ENCODE peak calls at places on chromosomes 7 and 10, in nine cellular contexts. One of them, this sample, is unnamed.

GRCh38 chr7:38409524-38409923 is 136.1 kb upstream of the TARP start:
- DNase-seq in T-helper 22 cell: no peak
- DNase-seq in fibroblast of mammary gland: no peak
- DNase-seq in NCI-H345: no peak
- DNase-seq in HTR-8/SVneo: no peak
- DNase-seq in T-helper 9 cell: no peak
- DNase-seq in mucosa of descending colon: no peak
- DNase-seq in left ventricle myocardium superior: no peak
- DNase-seq in GM12892: no peak
- DNase-seq in this sample: no peak

GRCh38 chr7:128398016-128398840 is 11.6 kb downstream of the IMPDH1 start:
- DNase-seq in T-helper 22 cell: no peak
- DNase-seq in fibroblast of mammary gland: peak; percentile 42
- DNase-seq in NCI-H345: peak; percentile 36
- DNase-seq in HTR-8/SVneo: peak; percentile 58
- DNase-seq in T-helper 9 cell: peak; percentile 39
- DNase-seq in mucosa of descending colon: no peak
- DNase-seq in left ventricle myocardium superior: peak; percentile 64
- DNase-seq in GM12892: no peak
- DNase-seq in this sample: no peak

GRCh38 chr10:89458289-89458688 is 43.9 kb downstream of the IFIT5 start:
- DNase-seq in T-helper 22 cell: no peak
- DNase-seq in fibroblast of mammary gland: peak; percentile 61
- DNase-seq in NCI-H345: no peak
- DNase-seq in HTR-8/SVneo: peak; percentile 31
- DNase-seq in T-helper 9 cell: no peak
- DNase-seq in mucosa of descending colon: no peak
- DNase-seq in left ventricle myocardium superior: no peak
- DNase-seq in GM12892: no peak
- DNase-seq in this sample: no peak

GRCh38 chr10:79491171-79491835 is 21.0 kb upstream of the EIF5AL1 start:
- DNase-seq in T-helper 22 cell: no peak
- DNase-seq in fibroblast of mammary gland: no peak
- DNase-seq in NCI-H345: no peak
- DNase-seq in HTR-8/SVneo: no peak
- DNase-seq in T-helper 9 cell: no peak
- DNase-seq in mucosa of descending colon: no peak
- DNase-seq in left ventricle myocardium superior: no peak
- DNase-seq in GM12892: no peak
- DNase-seq in this sample: no peak

GRCh38 chr7:95547949-95548348 is 48.4 kb downstream of the PDK4 start:
- DNase-seq in T-helper 22 cell: no peak
- DNase-seq in fibroblast of mammary gland: no peak
- DNase-seq in NCI-H345: no peak
- DNase-seq in HTR-8/SVneo: no peak
- DNase-seq in T-helper 9 cell: no peak
- DNase-seq in mucosa of descending colon: no peak
- DNase-seq in left ventricle myocardium superior: no peak
- DNase-seq in GM12892: no peak
- DNase-seq in this sample: no peak

GRCh38 chr10:123287594-123288247 is 133.5 kb downstream of the BUB3 start:
- DNase-seq in T-helper 22 cell: no peak
- DNase-seq in fibroblast of mammary gland: peak; percentile 77
- DNase-seq in NCI-H345: no peak
- DNase-seq in HTR-8/SVneo: no peak
- DNase-seq in T-helper 9 cell: no peak
- DNase-seq in mucosa of descending colon: no peak
- DNase-seq in left ventricle myocardium superior: no peak
- DNase-seq in GM12892: no peak
- DNase-seq in this sample: peak; percentile 92

GRCh38 chr7:95180-95862 is 97.0 kb upstream of the FAM20C start:
- DNase-seq in T-helper 22 cell: no peak
- DNase-seq in fibroblast of mammary gland: peak; percentile 88
- DNase-seq in NCI-H345: no peak
- DNase-seq in HTR-8/SVneo: no peak
- DNase-seq in T-helper 9 cell: no peak
- DNase-seq in mucosa of descending colon: no peak
- DNase-seq in left ventricle myocardium superior: no peak
- DNase-seq in GM12892: no peak
- DNase-seq in this sample: no peak

GRCh38 chr7:108152198-108152597 is 22.0 kb upstream of the LAMB4 start:
- DNase-seq in T-helper 22 cell: no peak
- DNase-seq in fibroblast of mammary gland: no peak
- DNase-seq in NCI-H345: no peak
- DNase-seq in HTR-8/SVneo: no peak
- DNase-seq in T-helper 9 cell: no peak
- DNase-seq in mucosa of descending colon: no peak
- DNase-seq in left ventricle myocardium superior: no peak
- DNase-seq in GM12892: no peak
- DNase-seq in this sample: no peak

GRCh38 chr10:69384320-69384719 is 32.4 kb downstream of the TACR2 start:
- DNase-seq in T-helper 22 cell: no peak
- DNase-seq in fibroblast of mammary gland: no peak
- DNase-seq in NCI-H345: no peak
- DNase-seq in HTR-8/SVneo: no peak
- DNase-seq in T-helper 9 cell: no peak
- DNase-seq in mucosa of descending colon: no peak
- DNase-seq in left ventricle myocardium superior: no peak
- DNase-seq in GM12892: no peak
- DNase-seq in this sample: no peak

GRCh38 chr10:99788598-99789259 is 6.3 kb downstream of the ABCC2 start:
- DNase-seq in T-helper 22 cell: no peak
- DNase-seq in fibroblast of mammary gland: peak; percentile 100
- DNase-seq in NCI-H345: no peak
- DNase-seq in HTR-8/SVneo: no peak
- DNase-seq in T-helper 9 cell: no peak
- DNase-seq in mucosa of descending colon: no peak
- DNase-seq in left ventricle myocardium superior: no peak
- DNase-seq in GM12892: no peak
- DNase-seq in this sample: no peak

GRCh38 chr10:105797234-105797890 is 1156.3 kb downstream of the SORCS3 start:
- DNase-seq in T-helper 22 cell: no peak
- DNase-seq in fibroblast of mammary gland: peak; percentile 16
- DNase-seq in NCI-H345: peak; percentile 1
- DNase-seq in HTR-8/SVneo: no peak
- DNase-seq in T-helper 9 cell: no peak
- DNase-seq in mucosa of descending colon: no peak
- DNase-seq in left ventricle myocardium superior: no peak
- DNase-seq in GM12892: no peak
- DNase-seq in this sample: no peak

GRCh38 chr7:64887756-64888508 is 15.1 kb upstream of the ZNF273 start:
- DNase-seq in T-helper 22 cell: no peak
- DNase-seq in fibroblast of mammary gland: no peak
- DNase-seq in NCI-H345: no peak
- DNase-seq in HTR-8/SVneo: no peak
- DNase-seq in T-helper 9 cell: peak; percentile 34
- DNase-seq in mucosa of descending colon: no peak
- DNase-seq in left ventricle myocardium superior: peak; percentile 53
- DNase-seq in GM12892: no peak
- DNase-seq in this sample: no peak

GRCh38 chr7:154892459-154892858 is 110.5 kb downstream of the PAXIP1 start:
- DNase-seq in T-helper 22 cell: no peak
- DNase-seq in fibroblast of mammary gland: no peak
- DNase-seq in NCI-H345: no peak
- DNase-seq in HTR-8/SVneo: no peak
- DNase-seq in T-helper 9 cell: no peak
- DNase-seq in mucosa of descending colon: no peak
- DNase-seq in left ventricle myocardium superior: no peak
- DNase-seq in GM12892: no peak
- DNase-seq in this sample: no peak

GRCh38 chr7:36283711-36284130 is 105.9 kb upstream of the ANLN start:
- DNase-seq in T-helper 22 cell: no peak
- DNase-seq in fibroblast of mammary gland: no peak
- DNase-seq in NCI-H345: no peak
- DNase-seq in HTR-8/SVneo: no peak
- DNase-seq in T-helper 9 cell: no peak
- DNase-seq in mucosa of descending colon: peak; percentile 75
- DNase-seq in left ventricle myocardium superior: peak; percentile 72
- DNase-seq in GM12892: no peak
- DNase-seq in this sample: no peak

GRCh38 chr10:124693801-124694416 is 50.3 kb downstream of the FAM53B start:
- DNase-seq in T-helper 22 cell: no peak
- DNase-seq in fibroblast of mammary gland: no peak
- DNase-seq in NCI-H345: peak; percentile 53
- DNase-seq in HTR-8/SVneo: no peak
- DNase-seq in T-helper 9 cell: no peak
- DNase-seq in mucosa of descending colon: no peak
- DNase-seq in left ventricle myocardium superior: peak; percentile 56
- DNase-seq in GM12892: no peak
- DNase-seq in this sample: no peak

GRCh38 chr10:84447701-84448400 is 119.5 kb downstream of the CCSER2 start:
- DNase-seq in T-helper 22 cell: no peak
- DNase-seq in fibroblast of mammary gland: no peak
- DNase-seq in NCI-H345: no peak
- DNase-seq in HTR-8/SVneo: no peak
- DNase-seq in T-helper 9 cell: no peak
- DNase-seq in mucosa of descending colon: no peak
- DNase-seq in left ventricle myocardium superior: no peak
- DNase-seq in GM12892: no peak
- DNase-seq in this sample: no peak

GRCh38 chr10:47457826-47458225 is 26.1 kb downstream of the ANXA8 start:
- DNase-seq in T-helper 22 cell: no peak
- DNase-seq in fibroblast of mammary gland: no peak
- DNase-seq in NCI-H345: no peak
- DNase-seq in HTR-8/SVneo: no peak
- DNase-seq in T-helper 9 cell: no peak
- DNase-seq in mucosa of descending colon: no peak
- DNase-seq in left ventricle myocardium superior: no peak
- DNase-seq in GM12892: no peak
- DNase-seq in this sample: no peak

GRCh38 chr10:13270877-13271551 is 28.9 kb downstream of the PHYH start:
- DNase-seq in T-helper 22 cell: no peak
- DNase-seq in fibroblast of mammary gland: peak; percentile 53
- DNase-seq in NCI-H345: no peak
- DNase-seq in HTR-8/SVneo: no peak
- DNase-seq in T-helper 9 cell: no peak
- DNase-seq in mucosa of descending colon: no peak
- DNase-seq in left ventricle myocardium superior: no peak
- DNase-seq in GM12892: no peak
- DNase-seq in this sample: no peak

GRCh38 chr7:774161-775109 is 47.4 kb upstream of the PRKAR1B start:
- DNase-seq in T-helper 22 cell: peak; percentile 26
- DNase-seq in fibroblast of mammary gland: peak; percentile 39
- DNase-seq in NCI-H345: peak; percentile 32
- DNase-seq in HTR-8/SVneo: peak; percentile 65
- DNase-seq in T-helper 9 cell: peak; percentile 68
- DNase-seq in mucosa of descending colon: peak; percentile 66
- DNase-seq in left ventricle myocardium superior: peak; percentile 83
- DNase-seq in GM12892: peak; percentile 67
- DNase-seq in this sample: no peak